ENCODE peak calls at places on chromosomes 13 and 19, in five cellular contexts. P is progenitor cell of endocrine pancreas; R is amniotic epithelial cell; V is astrocyte of the spinal cord; B is stimulated activated CD8-positive, alpha-beta memory T cell treated with anti-CD3 and anti-CD28 coated beads, Interleukin-4, amount 100 ng/mL, for 48 hours. U is an unnamed sample.
A peak's percentile ranks its signal among the peaks of the same experiment; 100 is the strongest.

GRCh38 chr13:44470623-44471562 is 97.3 kb downstream of the SERP2 start:
- DNase-seq in R (peak; percentile 35), P (no peak), V (peak; percentile 51), B (no peak), U (peak; percentile 61)

GRCh38 chr13:30529085-30529815 is 63.5 kb upstream of the HMGB1 start:
- DNase-seq in V (peak; percentile 3), R (no peak), B (no peak), P (no peak), U (no peak)

GRCh38 chr19:10335149-10336053 is 2.1 kb upstream of the RAVER1 start:
- DNase-seq in P (no peak), R (no peak), B (no peak), V (no peak), U (no peak)

GRCh38 chr13:46893820-46894533 is 2.9 kb downstream of the HTR2A start:
- DNase-seq in P (peak; percentile 66), B (peak; percentile 83), V (peak; percentile 82), R (peak; percentile 37), U (peak; percentile 66)

GRCh38 chr19:33878136-33878535 is 81.5 kb downstream of the KCTD15 start:
- DNase-seq in R (no peak), P (no peak), B (no peak), V (no peak), U (no peak)

GRCh38 chr19:21328402-21328801 is 808 bp downstream of the ZNF708 start:
- DNase-seq in P (no peak), R (peak; percentile 1), B (no peak), V (no peak), U (peak; percentile 12)

GRCh38 chr13:32581177-32581786 is 5.0 kb upstream of the PDS5B start:
- DNase-seq in P (no peak), B (no peak), R (peak; percentile 43), V (peak; percentile 40), U (peak; percentile 67)

GRCh38 chr19:14135985-14136508 is 342 bp downstream of the ASF1B start:
- DNase-seq in P (no peak), V (no peak), B (no peak), R (no peak), U (no peak)

GRCh38 chr13:111389621-111390521 is 69.4 kb downstream of the TEX29 start:
- DNase-seq in R (no peak), V (no peak), P (no peak), B (no peak), U (no peak)

GRCh38 chr19:58579473-58580142 is 6.5 kb upstream of the MZF1 start:
- DNase-seq in P (no peak), V (no peak), R (no peak), B (no peak), U (no peak)

GRCh38 chr13:94658926-94659649 is 53.3 kb downstream of the SOX21 start:
- DNase-seq in V (no peak), P (no peak), R (peak; percentile 11), B (no peak), U (peak; percentile 9)

GRCh38 chr19:4678881-4679379 is 8.8 kb upstream of the MYDGF start:
- DNase-seq in P (no peak), R (peak; percentile 71), B (peak; percentile 43), V (peak; percentile 37), U (peak; percentile 26)

GRCh38 chr13:46051958-46052313 is 610 bp downstream of the ZC3H13 start:
- DNase-seq in P (no peak), V (no peak), B (no peak), R (no peak), U (peak; percentile 12)

GRCh38 chr19:18274303-18274775 is at the start of gene IQCN:
- DNase-seq in P (no peak), V (peak; percentile 51), R (no peak), B (peak; percentile 64), U (peak; percentile 42)

GRCh38 chr13:99981115-99982020 is at the start of gene ZIC2:
- DNase-seq in R (peak; percentile 6), V (peak; percentile 90), P (no peak), B (peak; percentile 40), U (peak; percentile 94)

GRCh38 chr19:18385675-18386542 is at the start of gene GDF15:
- DNase-seq in B (peak; percentile 68), P (peak; percentile 59), V (peak; percentile 86), R (peak; percentile 84), U (peak; percentile 98)

GRCh38 chr19:32041681-32042292 is 303.6 kb upstream of the ZNF507 start:
- DNase-seq in P (peak; percentile 28), R (no peak), B (peak; percentile 58), V (peak; percentile 29), U (peak; percentile 49)

GRCh38 chr19:47315125-47315821 is 5.6 kb downstream of the C5AR1 start:
- DNase-seq in P (no peak), B (peak; percentile 55), V (peak; percentile 91), R (peak; percentile 96), U (peak; percentile 99)

GRCh38 chr19:1513492-1514294 is 874 bp upstream of the ADAMTSL5 start:
- DNase-seq in P (no peak), B (peak; percentile 83), V (no peak), R (peak; percentile 32), U (peak; percentile 47)

GRCh38 chr13:28744656-28745055 is 25.9 kb upstream of the SLC46A3 start:
- DNase-seq in B (no peak), P (no peak), R (peak; percentile 25), V (no peak), U (no peak)

GRCh38 chr19:43675269-43675879 is 5.4 kb upstream of the PLAUR start:
- DNase-seq in B (no peak), R (peak; percentile 80), P (no peak), V (peak; percentile 49), U (peak; percentile 53)

GRCh38 chr13:68697551-68697950 is 1410.1 kb upstream of the ATXN8OS start:
- DNase-seq in V (peak; percentile 23), P (no peak), R (peak; percentile 84), B (no peak), U (no peak)

GRCh38 chr19:50695251-50696064 is 24.1 kb downstream of the SHANK1 start:
- DNase-seq in R (no peak), B (peak; percentile 50), V (no peak), P (peak; percentile 66), U (no peak)

GRCh38 chr19:16673226-16673625 is 12.3 kb downstream of the TMEM38A start:
- DNase-seq in B (no peak), R (peak; percentile 17), V (no peak), P (no peak), U (no peak)

GRCh38 chr13:48580185-48580803 is 47.4 kb upstream of the RCBTB2 start:
- DNase-seq in R (peak; percentile 59), V (peak; percentile 76), P (peak; percentile 57), B (peak; percentile 85), U (peak; percentile 78)

GRCh38 chr19:49469828-49470614 is 4.0 kb upstream of the FLT3LG start:
- DNase-seq in R (no peak), P (no peak), V (no peak), B (peak; percentile 88), U (no peak)

GRCh38 chr19:2540646-2541454 is 64.9 kb downstream of the GADD45B start:
- DNase-seq in P (peak; percentile 81), B (no peak), V (peak; percentile 99), R (peak; percentile 95), U (peak; percentile 99)

GRCh38 chr13:27783111-27783510 is 9.2 kb upstream of the GSX1 start:
- DNase-seq in B (no peak), P (no peak), R (peak; percentile 11), V (no peak), U (peak; percentile 56)

GRCh38 chr19:3458595-3459284 is 21.6 kb downstream of the SMIM24 start:
- DNase-seq in P (no peak), V (peak; percentile 17), R (peak; percentile 52), B (no peak), U (peak; percentile 56)

GRCh38 chr19:51598159-51598915 is 27.3 kb downstream of the ZNF175 start:
- DNase-seq in R (no peak), P (no peak), B (no peak), V (no peak), U (no peak)

GRCh38 chr19:50667177-50667758 is 18.0 kb downstream of the C19orf81 start:
- DNase-seq in R (no peak), B (no peak), P (no peak), V (no peak), U (no peak)

GRCh38 chr19:2113436-2114211 is 16.9 kb downstream of the IZUMO4 start:
- DNase-seq in V (peak; percentile 32), R (no peak), B (no peak), P (no peak), U (peak; percentile 21)

GRCh38 chr19:31943305-31943704 is 402.1 kb upstream of the ZNF507 start:
- DNase-seq in B (no peak), R (no peak), V (no peak), P (no peak), U (no peak)

GRCh38 chr19:34313188-34313587 is 51.8 kb upstream of the GPI start:
- DNase-seq in P (no peak), R (peak; percentile 90), V (peak; percentile 80), B (no peak), U (peak; percentile 61)

GRCh38 chr19:38735257-38735686 is 9.0 kb downstream of the CAPN12 start:
- DNase-seq in B (peak; percentile 62), R (no peak), P (peak; percentile 42), V (no peak), U (no peak)

GRCh38 chr19:1066748-1067340 is at the start of gene ARHGAP45:
- DNase-seq in V (no peak), B (peak; percentile 86), R (no peak), P (no peak), U (no peak)